ENCODE peak calls at places on chromosomes 16 and 17, in five cellular contexts. One of them, this sample, is unnamed.

GRCh38 chr17:20206068-20206467 is 196.9 kb downstream of the SPECC1 start:
- DNase-seq in effector CD4-positive, alpha-beta T cell: no peak
- DNase-seq in CD4-positive, alpha-beta memory T cell: no peak
- DNase-seq in HTR-8/SVneo: peak; percentile 42
- DNase-seq in thoracic aorta: peak; percentile 43
- DNase-seq in this sample: no peak

GRCh38 chr16:24834459-24835335 is 11.1 kb upstream of the SLC5A11 start:
- DNase-seq in effector CD4-positive, alpha-beta T cell: no peak
- DNase-seq in CD4-positive, alpha-beta memory T cell: no peak
- DNase-seq in HTR-8/SVneo: peak; percentile 61
- DNase-seq in thoracic aorta: no peak
- DNase-seq in this sample: peak; percentile 47

GRCh38 chr17:50141026-50141749 is 9.3 kb downstream of the PPP1R9B start:
- DNase-seq in effector CD4-positive, alpha-beta T cell: no peak
- DNase-seq in CD4-positive, alpha-beta memory T cell: no peak
- DNase-seq in HTR-8/SVneo: no peak
- DNase-seq in thoracic aorta: no peak
- DNase-seq in this sample: no peak

GRCh38 chr17:56850591-56850990 is 16.6 kb downstream of the DGKE start:
- DNase-seq in effector CD4-positive, alpha-beta T cell: no peak
- DNase-seq in CD4-positive, alpha-beta memory T cell: no peak
- DNase-seq in HTR-8/SVneo: no peak
- DNase-seq in thoracic aorta: no peak
- DNase-seq in this sample: no peak

GRCh38 chr16:82627811-82628339 is 1.1 kb downstream of the CDH13 start:
- DNase-seq in effector CD4-positive, alpha-beta T cell: no peak
- DNase-seq in CD4-positive, alpha-beta memory T cell: no peak
- DNase-seq in HTR-8/SVneo: no peak
- DNase-seq in thoracic aorta: no peak
- DNase-seq in this sample: no peak

GRCh38 chr17:32323784-32324590 is 18.0 kb downstream of the C17orf75 start:
- DNase-seq in effector CD4-positive, alpha-beta T cell: no peak
- DNase-seq in CD4-positive, alpha-beta memory T cell: peak; percentile 57
- DNase-seq in HTR-8/SVneo: no peak
- DNase-seq in thoracic aorta: no peak
- DNase-seq in this sample: no peak

GRCh38 chr16:50238868-50239301 is 27.5 kb upstream of the ADCY7 start:
- DNase-seq in effector CD4-positive, alpha-beta T cell: no peak
- DNase-seq in CD4-positive, alpha-beta memory T cell: no peak
- DNase-seq in HTR-8/SVneo: no peak
- DNase-seq in thoracic aorta: no peak
- DNase-seq in this sample: no peak

GRCh38 chr17:76138896-76139248 is 2.2 kb downstream of the FOXJ1 start:
- DNase-seq in effector CD4-positive, alpha-beta T cell: no peak
- DNase-seq in CD4-positive, alpha-beta memory T cell: no peak
- DNase-seq in HTR-8/SVneo: no peak
- DNase-seq in thoracic aorta: no peak
- DNase-seq in this sample: no peak

GRCh38 chr16:14668556-14669223 is 25.4 kb downstream of the PLA2G10 start:
- DNase-seq in effector CD4-positive, alpha-beta T cell: no peak
- DNase-seq in CD4-positive, alpha-beta memory T cell: no peak
- DNase-seq in HTR-8/SVneo: no peak
- DNase-seq in thoracic aorta: no peak
- DNase-seq in this sample: no peak

This sample was measured in HEK293T.